ENCODE peak calls at places on chromosomes 5 and 9, in nine cellular contexts. One of them, this sample, is unnamed.

GRCh38 chr9:78982849-78983248 is 588.9 kb upstream of the TLE4 start:
- DNase-seq in fibroblast of lung: no peak
- DNase-seq in NCI-H2081 treated with DMSO at 0.1 percent for 48 hours: no peak
- DNase-seq in ELR: peak
- DNase-seq in dermis microvascular lymphatic vessel endothelial cell: no peak
- DNase-seq in HuH-7.5: no peak
- DNase-seq in esophagus squamous epithelium: no peak
- DNase-seq in NCI-H774: no peak
- DNase-seq in NCI-H345: no peak
- DNase-seq in this sample: peak

GRCh38 chr9:131837316-131837715 is 97.4 kb upstream of the RAPGEF1 start:
- DNase-seq in fibroblast of lung: no peak
- DNase-seq in HuH-7.5: peak
- DNase-seq in esophagus squamous epithelium: no peak
- DNase-seq in NCI-H2081 treated with DMSO at 0.1 percent for 48 hours: no peak
- DNase-seq in NCI-H345: no peak
- DNase-seq in dermis microvascular lymphatic vessel endothelial cell: no peak
- DNase-seq in ELR: peak
- DNase-seq in NCI-H774: peak
- DNase-seq in this sample: no peak

GRCh38 chr5:177608243-177609075 is 8.5 kb downstream of the B4GALT7 start:
- DNase-seq in ELR: no peak
- DNase-seq in esophagus squamous epithelium: no peak
- DNase-seq in HuH-7.5: no peak
- DNase-seq in NCI-H774: no peak
- DNase-seq in fibroblast of lung: no peak
- DNase-seq in dermis microvascular lymphatic vessel endothelial cell: no peak
- DNase-seq in NCI-H2081 treated with DMSO at 0.1 percent for 48 hours: no peak
- DNase-seq in NCI-H345: no peak
- DNase-seq in this sample: peak

GRCh38 chr9:35754264-35754663 is at the start of gene MSMP:
- DNase-seq in NCI-H774: no peak
- DNase-seq in NCI-H345: no peak
- DNase-seq in fibroblast of lung: no peak
- DNase-seq in dermis microvascular lymphatic vessel endothelial cell: peak
- DNase-seq in NCI-H2081 treated with DMSO at 0.1 percent for 48 hours: no peak
- DNase-seq in ELR: no peak
- DNase-seq in esophagus squamous epithelium: no peak
- DNase-seq in HuH-7.5: no peak
- DNase-seq in this sample: no peak

GRCh38 chr5:139385061-139385889 is 2.2 kb upstream of the SLC23A1 start:
- DNase-seq in NCI-H774: peak
- DNase-seq in NCI-H345: no peak
- DNase-seq in HuH-7.5: no peak
- DNase-seq in ELR: no peak
- DNase-seq in NCI-H2081 treated with DMSO at 0.1 percent for 48 hours: no peak
- DNase-seq in esophagus squamous epithelium: no peak
- DNase-seq in dermis microvascular lymphatic vessel endothelial cell: no peak
- DNase-seq in fibroblast of lung: no peak
- DNase-seq in this sample: peak

GRCh38 chr5:128376577-128376976 is 161.5 kb downstream of the FBN2 start:
- DNase-seq in ELR: no peak
- DNase-seq in NCI-H345: no peak
- DNase-seq in fibroblast of lung: no peak
- DNase-seq in NCI-H2081 treated with DMSO at 0.1 percent for 48 hours: no peak
- DNase-seq in dermis microvascular lymphatic vessel endothelial cell: no peak
- DNase-seq in NCI-H774: no peak
- DNase-seq in HuH-7.5: no peak
- DNase-seq in esophagus squamous epithelium: no peak
- DNase-seq in this sample: no peak

GRCh38 chr9:81912135-81912534 is 16.1 kb upstream of the SPATA31D4 start:
- DNase-seq in fibroblast of lung: no peak
- DNase-seq in ELR: no peak
- DNase-seq in NCI-H2081 treated with DMSO at 0.1 percent for 48 hours: no peak
- DNase-seq in esophagus squamous epithelium: no peak
- DNase-seq in dermis microvascular lymphatic vessel endothelial cell: no peak
- DNase-seq in NCI-H345: no peak
- DNase-seq in NCI-H774: no peak
- DNase-seq in HuH-7.5: no peak
- DNase-seq in this sample: no peak

GRCh38 chr9:33250458-33250995 is 10.6 kb downstream of the SPINK4 start:
- DNase-seq in NCI-H2081 treated with DMSO at 0.1 percent for 48 hours: no peak
- DNase-seq in NCI-H774: no peak
- DNase-seq in esophagus squamous epithelium: no peak
- DNase-seq in dermis microvascular lymphatic vessel endothelial cell: no peak
- DNase-seq in NCI-H345: no peak
- DNase-seq in ELR: peak
- DNase-seq in HuH-7.5: no peak
- DNase-seq in fibroblast of lung: no peak
- DNase-seq in this sample: no peak

GRCh38 chr5:59034498-59035186 is 451.8 kb downstream of the RAB3C start:
- DNase-seq in NCI-H774: no peak
- DNase-seq in ELR: peak
- DNase-seq in dermis microvascular lymphatic vessel endothelial cell: no peak
- DNase-seq in NCI-H2081 treated with DMSO at 0.1 percent for 48 hours: no peak
- DNase-seq in NCI-H345: peak
- DNase-seq in fibroblast of lung: peak
- DNase-seq in esophagus squamous epithelium: no peak
- DNase-seq in HuH-7.5: no peak
- DNase-seq in this sample: no peak

GRCh38 chr5:16690243-16690839 is 73.5 kb upstream of the RETREG1 start:
- DNase-seq in fibroblast of lung: peak
- DNase-seq in NCI-H774: peak
- DNase-seq in esophagus squamous epithelium: no peak
- DNase-seq in dermis microvascular lymphatic vessel endothelial cell: no peak
- DNase-seq in NCI-H2081 treated with DMSO at 0.1 percent for 48 hours: no peak
- DNase-seq in ELR: peak
- DNase-seq in HuH-7.5: peak
- DNase-seq in NCI-H345: peak
- DNase-seq in this sample: peak

GRCh38 chr5:178306430-178307225 is 74.0 kb upstream of the PHYKPL start:
- DNase-seq in fibroblast of lung: no peak
- DNase-seq in ELR: no peak
- DNase-seq in NCI-H2081 treated with DMSO at 0.1 percent for 48 hours: no peak
- DNase-seq in esophagus squamous epithelium: no peak
- DNase-seq in dermis microvascular lymphatic vessel endothelial cell: no peak
- DNase-seq in NCI-H774: no peak
- DNase-seq in NCI-H345: no peak
- DNase-seq in HuH-7.5: no peak
- DNase-seq in this sample: no peak

GRCh38 chr5:35741126-35741711 is 115.5 kb upstream of the IL7R start:
- DNase-seq in esophagus squamous epithelium: no peak
- DNase-seq in NCI-H2081 treated with DMSO at 0.1 percent for 48 hours: no peak
- DNase-seq in dermis microvascular lymphatic vessel endothelial cell: no peak
- DNase-seq in HuH-7.5: peak
- DNase-seq in fibroblast of lung: peak
- DNase-seq in ELR: peak
- DNase-seq in NCI-H345: no peak
- DNase-seq in NCI-H774: no peak
- DNase-seq in this sample: no peak

GRCh38 chr9:129069128-129069824 is 11.6 kb upstream of the DOLPP1 start:
- DNase-seq in NCI-H774: no peak
- DNase-seq in NCI-H2081 treated with DMSO at 0.1 percent for 48 hours: no peak
- DNase-seq in dermis microvascular lymphatic vessel endothelial cell: no peak
- DNase-seq in fibroblast of lung: no peak
- DNase-seq in esophagus squamous epithelium: peak
- DNase-seq in NCI-H345: no peak
- DNase-seq in HuH-7.5: no peak
- DNase-seq in ELR: no peak
- DNase-seq in this sample: no peak

GRCh38 chr9:4937436-4937835 is 47.6 kb upstream of the JAK2 start:
- DNase-seq in esophagus squamous epithelium: no peak
- DNase-seq in NCI-H345: no peak
- DNase-seq in HuH-7.5: no peak
- DNase-seq in NCI-H2081 treated with DMSO at 0.1 percent for 48 hours: no peak
- DNase-seq in NCI-H774: no peak
- DNase-seq in fibroblast of lung: no peak
- DNase-seq in ELR: no peak
- DNase-seq in dermis microvascular lymphatic vessel endothelial cell: no peak
- DNase-seq in this sample: no peak

This sample was measured in SJSA1.